ENCODE peak calls at places on chromosomes 7 and 10, in four cellular contexts. L is A549, C is K562, X is HepG2. E is an unnamed sample.

GRCh38 chr7:64873517-64873916 is 29.6 kb upstream of the ZNF273 start:
- DNase-seq in X (no peak), C (peak), L (no peak), E (no peak)

GRCh38 chr10:10010397-10010796 is 1007.3 kb upstream of the CELF2 start:
- DNase-seq in X (no peak), C (no peak), L (no peak), E (no peak)

GRCh38 chr7:75688200-75689136 is 50.3 kb downstream of the HIP1 start:
- DNase-seq in L (no peak), C (no peak), X (peak), E (no peak)

GRCh38 chr10:6583447-6583846 is 3.4 kb upstream of the PRKCQ start:
- DNase-seq in X (no peak), C (peak), L (no peak), E (no peak)

GRCh38 chr10:5413012-5413938 is 918 bp downstream of the NET1 start:
- DNase-seq in C (no peak), L (peak), X (peak), E (no peak)

GRCh38 chr10:96017227-96017687 is 26.1 kb upstream of the CCNJ start:
- DNase-seq in C (peak), X (peak), L (peak), E (peak)

GRCh38 chr10:63866075-63866746 is 345.0 kb downstream of the REEP3 start:
- DNase-seq in L (peak), C (peak), X (peak), E (peak)

GRCh38 chr7:142420554-142421362 is 162.9 kb upstream of the PRSS58 start:
- DNase-seq in C (peak), X (peak), L (peak), E (peak)

GRCh38 chr7:45985902-45986301 is 64.8 kb upstream of the IGFBP3 start:
- DNase-seq in C (no peak), X (no peak), L (peak), E (no peak)

GRCh38 chr10:4595920-4596319 is 230.1 kb upstream of the AKR1E2 start:
- DNase-seq in C (no peak), X (no peak), L (no peak), E (no peak)

GRCh38 chr7:1703475-1704325 is 33.6 kb downstream of the ELFN1 start:
- DNase-seq in L (no peak), X (no peak), C (no peak), E (no peak)

GRCh38 chr7:47725031-47725780 is 143.3 kb upstream of the TNS3 start:
- DNase-seq in X (peak), L (peak), C (no peak), E (no peak)

GRCh38 chr10:128267581-128267980 is 141.4 kb upstream of the MKI67 start:
- DNase-seq in C (no peak), L (no peak), X (no peak), E (no peak)

GRCh38 chr10:128263891-128264688 is 137.9 kb upstream of the MKI67 start:
- DNase-seq in X (peak), C (peak), L (peak), E (peak)

GRCh38 chr10:128265596-128265995 is 139.4 kb upstream of the MKI67 start:
- DNase-seq in C (no peak), L (no peak), X (no peak), E (no peak)

DNA sequence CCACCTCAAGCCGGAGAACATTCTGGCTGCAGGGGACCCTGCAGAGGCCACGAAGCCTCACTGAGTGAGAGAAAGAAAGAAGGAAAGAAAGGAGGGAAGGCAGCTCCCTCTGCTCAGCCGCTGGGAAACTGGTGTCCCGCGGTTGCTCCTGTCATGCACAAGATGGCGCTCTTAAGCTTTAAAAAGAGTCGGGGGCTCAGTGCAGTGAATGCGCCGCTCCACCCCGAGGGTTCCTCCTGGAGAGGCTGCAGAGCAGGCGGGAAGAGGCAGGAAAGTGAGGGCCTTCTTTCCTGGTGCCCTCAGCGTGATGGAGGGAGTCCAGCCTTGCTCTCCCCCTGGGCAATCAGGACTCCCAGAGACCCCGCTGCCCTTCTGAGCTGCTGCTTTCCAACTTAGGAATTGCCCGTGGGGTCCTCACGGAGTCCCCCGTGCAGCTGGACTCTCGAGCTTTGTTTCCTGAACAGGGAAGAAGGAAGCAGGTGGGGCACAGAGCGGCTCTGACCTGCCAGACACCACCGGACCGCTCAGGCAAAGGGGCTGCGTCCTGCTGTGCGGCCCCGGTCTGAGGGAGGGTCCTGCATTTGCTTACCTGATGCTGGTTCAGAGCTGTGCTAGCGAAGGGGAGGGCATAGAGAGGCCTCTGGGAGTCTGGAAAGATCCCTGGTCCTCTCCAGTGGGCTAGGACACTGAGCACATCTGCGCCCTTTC is 141.9 kb upstream of the MKI67 start:
- DNase-seq in L (peak), X (peak), C (peak), E (peak)
- TF ChIP-seq MAX in L (no peak), X (no peak), C (no peak), E (no peak)

DNA sequence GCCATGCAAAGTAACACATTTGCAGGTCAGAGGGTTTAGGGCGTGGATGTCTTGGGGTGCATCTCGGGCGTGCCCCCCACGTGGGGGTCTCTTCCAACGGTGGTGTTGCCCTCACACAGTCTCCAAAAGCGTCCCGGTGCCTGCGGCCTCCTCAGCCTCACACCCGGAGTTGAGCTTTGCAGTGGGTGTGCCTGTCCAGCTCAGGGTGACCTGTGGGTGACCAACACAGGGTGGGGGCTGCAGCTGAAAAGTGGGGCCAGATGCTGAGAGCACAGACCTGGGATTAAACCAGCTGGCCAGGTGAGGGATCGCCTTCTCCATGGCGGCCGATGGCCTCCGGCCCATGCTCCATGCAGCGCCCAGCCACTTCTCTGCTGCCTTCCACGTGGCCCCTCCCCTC is 63.1 kb downstream of the PWWP2B start:
- DNase-seq in X (no peak), C (no peak), L (no peak), E (no peak)
- TF ChIP-seq HMGXB4 in X (no peak), C (no peak), L (no peak), E (no peak)

DNA sequence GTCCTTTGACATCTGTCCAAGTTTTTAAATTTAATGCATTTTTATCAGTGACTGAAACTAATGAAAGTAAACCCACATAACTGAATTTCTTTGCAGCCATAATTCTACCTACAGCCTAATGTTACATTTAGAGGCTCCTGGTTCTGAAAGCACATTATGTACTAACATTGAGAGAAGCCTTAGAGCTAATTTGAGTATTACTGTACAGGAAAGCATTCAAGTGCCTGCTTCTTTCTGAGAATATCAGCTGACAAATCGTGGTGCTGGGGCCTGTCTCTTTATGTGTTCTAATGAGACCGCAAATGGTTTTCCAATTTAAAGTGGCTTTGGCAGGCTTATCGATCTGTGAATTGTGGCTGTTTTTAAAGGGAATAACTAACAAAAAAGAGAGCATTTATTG is 32.3 kb upstream of the DGKB start:
- DNase-seq in X (no peak), L (no peak), C (no peak), E (no peak)
- TF ChIP-seq MAX in X (no peak), L (no peak), C (no peak), E (no peak)

GRCh38 chr10:33897255-33897893 is 562.9 kb upstream of the NRP1 start:
- DNase-seq in X (no peak), L (no peak), C (no peak), E (no peak)
- TF ChIP-seq HMGXB4 in X (no peak), L (no peak), C (no peak), E (no peak)

GRCh38 chr7:103637726-103638125 is 191.7 kb upstream of the SLC26A5 start:
- DNase-seq in L (no peak), X (no peak), C (no peak), E (no peak)
- TF ChIP-seq MAX in L (no peak), X (no peak), C (no peak), E (no peak)

GRCh38 chr10:26112532-26112931 is 104.0 kb upstream of the GAD2 start:
- DNase-seq in C (no peak), L (no peak), X (no peak), E (no peak)
- TF ChIP-seq HMGXB4 in C (no peak), L (no peak), X (no peak), E (no peak)

DNA sequence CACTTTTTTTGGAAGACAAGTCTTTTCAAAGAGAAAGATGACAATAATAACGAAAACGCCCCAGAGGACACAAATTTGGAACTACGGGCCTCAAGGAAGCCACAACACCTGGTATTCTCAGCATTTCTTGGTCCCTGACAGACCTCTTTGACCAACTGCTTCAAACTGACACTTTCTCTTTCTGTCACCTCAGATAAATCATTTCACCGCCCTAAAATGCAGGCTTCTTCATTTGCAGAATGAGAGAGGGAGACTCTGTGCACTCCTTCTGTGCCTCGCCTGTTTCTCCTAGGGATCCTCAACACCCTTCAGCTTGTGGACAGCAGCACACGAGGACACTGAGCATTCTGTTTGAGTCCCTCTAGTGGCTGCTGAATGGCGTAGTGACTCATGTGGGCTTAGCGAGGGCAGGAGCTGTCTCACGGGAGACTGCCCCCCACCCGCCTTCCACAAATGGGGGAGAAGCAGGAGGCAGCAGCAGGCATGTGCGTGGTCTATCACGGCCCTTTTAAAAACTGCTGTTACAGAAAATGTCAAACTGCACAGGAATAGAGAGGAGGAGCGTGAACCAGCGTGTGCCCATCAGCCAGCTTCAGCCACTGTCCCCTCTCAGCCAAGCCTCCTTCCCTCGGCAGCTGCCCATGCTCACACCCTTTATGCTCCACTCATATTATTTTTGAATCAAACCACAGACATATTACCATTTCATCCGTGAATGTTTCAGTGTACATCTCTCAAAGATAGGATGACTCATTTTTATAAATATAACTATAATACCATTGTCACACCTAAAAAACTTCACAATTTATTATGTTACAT is 41.4 kb downstream of the GSDME start:
- DNase-seq in C (peak), L (peak), X (peak), E (peak)
- TF ChIP-seq MAX in C (peak), L (peak), X (no peak), E (peak)

DNA sequence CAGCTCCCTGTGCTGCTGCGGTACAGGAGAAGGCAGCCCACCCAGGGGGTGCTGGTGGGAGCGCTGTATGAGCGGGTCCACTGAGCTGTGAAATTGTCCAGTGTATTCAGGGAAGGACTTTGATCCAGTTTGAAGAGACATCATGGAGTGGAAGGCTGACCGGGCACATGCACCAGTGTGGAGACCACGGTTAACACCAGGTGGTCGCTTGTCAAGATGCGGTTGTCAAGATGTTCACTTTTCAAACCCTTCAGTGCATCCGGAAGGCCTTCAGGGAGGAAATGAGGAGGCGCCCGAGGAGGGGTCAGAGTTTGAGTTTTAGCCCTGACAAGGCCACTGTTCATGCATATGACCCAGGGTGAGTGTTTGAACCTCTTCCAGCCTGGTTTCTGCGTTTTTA is 6.1 kb downstream of the DOCK1 start:
- DNase-seq in L (no peak), C (no peak), X (no peak), E (no peak)
- TF ChIP-seq HMGXB4 in L (no peak), C (no peak), X (no peak), E (no peak)

GRCh38 chr10:120426306-120426705 is 30.7 kb upstream of the PLPP4 start:
- DNase-seq in X (no peak), L (no peak), C (no peak), E (no peak)

GRCh38 chr10:120432209-120432608 is 24.8 kb upstream of the PLPP4 start:
- DNase-seq in L (no peak), X (no peak), C (no peak), E (no peak)

GRCh38 chr10:120429395-120429794 is 27.6 kb upstream of the PLPP4 start:
- DNase-seq in C (no peak), L (no peak), X (no peak), E (no peak)

GRCh38 chr10:120431356-120431755 is 25.7 kb upstream of the PLPP4 start:
- DNase-seq in L (no peak), X (no peak), C (no peak), E (no peak)

GRCh38 chr10:120428754-120429153 is 28.3 kb upstream of the PLPP4 start:
- DNase-seq in L (no peak), C (no peak), X (no peak), E (no peak)
- TF ChIP-seq MAX in L (no peak), C (no peak), X (no peak), E (no peak)

GRCh38 chr7:118288098-118288497 is 63.6 kb downstream of the ANKRD7 start:
- DNase-seq in C (no peak), X (no peak), L (no peak), E (no peak)
- TF ChIP-seq HMGXB4 in C (no peak), X (no peak), L (no peak), E (no peak)

E was measured in WTC11.